ENCODE peak calls at places on chromosomes 11 and 22, in eight cellular contexts. D, W, H, V, E, C, S and J are unnamed samples.

GRCh38 chr11:60334005-60334620 is 7.1 kb downstream of the MS4A6E start:
- DNase-seq in H (peak), V (peak), E (no peak), D (peak), W (peak), C (no peak), S (peak), J (peak)

GRCh38 chr11:130042093-130042591 is 27.6 kb upstream of the APLP2 start:
- DNase-seq in S (no peak), C (no peak), V (no peak), E (no peak), D (no peak), H (no peak), W (no peak), J (no peak)

GRCh38 chr11:71447791-71448256 is 369 bp downstream of the DHCR7 start:
- DNase-seq in S (no peak), V (peak), D (peak), C (no peak), E (no peak), H (peak), W (no peak), J (no peak)

GRCh38 chr11:133238455-133238854 is 293.8 kb downstream of the OPCML start:
- DNase-seq in S (no peak), H (no peak), E (no peak), V (no peak), D (no peak), W (no peak), C (no peak), J (no peak)

GRCh38 chr11:12864316-12865156 is 144.6 kb upstream of the RASSF10 start:
- DNase-seq in V (no peak), C (no peak), H (peak), S (no peak), D (peak), E (no peak), W (no peak), J (no peak)

GRCh38 chr11:76799061-76799804 is 16.1 kb downstream of the TSKU start:
- DNase-seq in S (peak), H (peak), D (peak), C (peak), V (peak), W (peak), E (peak), J (peak)

GRCh38 chr11:13008625-13009475 is at the start of gene RASSF10:
- DNase-seq in E (no peak), W (peak), D (no peak), S (no peak), C (peak), V (no peak), H (peak), J (no peak)

GRCh38 chr11:128707671-128708070 is 13.8 kb downstream of the FLI1 start:
- DNase-seq in H (no peak), V (no peak), C (no peak), E (no peak), D (no peak), W (no peak), S (no peak), J (no peak)

GRCh38 chr22:26616650-26617049 is 1.2 kb downstream of the CRYBB1 start:
- DNase-seq in H (no peak), E (no peak), D (no peak), C (no peak), W (no peak), S (no peak), V (no peak), J (no peak)

GRCh38 chr11:116275634-116276033 is 497.2 kb downstream of the BUD13 start:
- DNase-seq in E (no peak), H (no peak), S (no peak), C (no peak), V (no peak), W (peak), D (no peak), J (no peak)

GRCh38 chr11:45881708-45882368 is 3.6 kb upstream of the MAPK8IP1 start:
- DNase-seq in S (no peak), D (no peak), H (no peak), V (no peak), E (no peak), C (no peak), W (no peak), J (no peak)

GRCh38 chr22:18110194-18110943 is at the start of gene TUBA8:
- DNase-seq in S (no peak), E (no peak), C (peak), V (peak), H (peak), D (peak), W (peak), J (peak)

GRCh38 chr22:28021116-28021997 is 102.3 kb upstream of the PITPNB start:
- DNase-seq in C (peak), E (no peak), S (no peak), V (peak), D (no peak), H (no peak), W (no peak), J (peak)

GRCh38 chr11:6362868-6363678 is 27.2 kb upstream of the SMPD1 start:
- DNase-seq in H (peak), V (peak), D (peak), S (peak), E (peak), C (peak), W (peak), J (peak)

GRCh38 chr11:61162092-61162935 is 1.1 kb upstream of the VPS37C start:
- DNase-seq in C (no peak), V (no peak), E (no peak), W (peak), H (peak), D (peak), S (peak), J (peak)

GRCh38 chr11:35649984-35650383 is 12.6 kb upstream of the TRIM44 start:
- DNase-seq in V (no peak), E (no peak), W (no peak), C (no peak), D (no peak), S (no peak), H (no peak), J (no peak)

GRCh38 chr11:47236482-47236881 is 12.1 kb downstream of the ACP2 start:
- DNase-seq in H (no peak), E (no peak), C (no peak), D (peak), W (no peak), V (no peak), S (no peak), J (no peak)

GRCh38 chr11:61138940-61139339 is 22.3 kb downstream of the VPS37C start:
- DNase-seq in D (no peak), H (no peak), W (no peak), E (no peak), V (no peak), S (no peak), C (no peak), J (no peak)

GRCh38 chr22:19885841-19886592 is 31.3 kb upstream of the GNB1L start:
- DNase-seq in E (no peak), C (peak), W (peak), S (no peak), D (no peak), V (no peak), H (no peak), J (no peak)

GRCh38 chr22:49163258-49163959 is 664.3 kb downstream of the BRD1 start:
- DNase-seq in S (no peak), E (no peak), C (no peak), H (no peak), V (no peak), D (no peak), W (no peak), J (no peak)

GRCh38 chr11:72191961-72192381 is at the start of gene FOLR1:
- DNase-seq in V (peak), S (no peak), C (no peak), E (no peak), H (peak), D (no peak), W (no peak), J (no peak)

GRCh38 chr11:13143486-13144297 is 133.9 kb upstream of the BMAL1 start:
- DNase-seq in E (no peak), S (no peak), D (no peak), C (no peak), W (no peak), H (no peak), V (no peak), J (no peak)

GRCh38 chr11:126969865-126970479 is 30.6 kb downstream of the KIRREL3 start:
- DNase-seq in W (no peak), C (no peak), D (peak), H (peak), E (no peak), S (no peak), V (no peak), J (no peak)

GRCh38 chr11:133819916-133820315 is 25.4 kb downstream of the SPATA19 start:
- DNase-seq in V (peak), E (no peak), D (no peak), C (peak), W (no peak), H (no peak), S (no peak), J (no peak)

GRCh38 chr22:20271114-20271994 is 3.2 kb upstream of the RTN4R start:
- DNase-seq in H (no peak), S (no peak), V (no peak), W (no peak), D (no peak), E (no peak), C (no peak), J (no peak)

GRCh38 chr11:44681698-44682097 is 45.1 kb upstream of the TSPAN18 start:
- DNase-seq in D (no peak), W (no peak), E (no peak), H (no peak), V (no peak), C (no peak), S (no peak), J (no peak)

GRCh38 chr11:115132829-115133228 is 371.4 kb downstream of the CADM1 start:
- DNase-seq in H (peak), S (no peak), D (peak), W (no peak), E (no peak), V (no peak), C (no peak), J (no peak)

GRCh38 chr22:32240461-32240860 is 14.7 kb downstream of the SLC5A4 start:
- DNase-seq in W (no peak), V (no peak), H (no peak), D (no peak), E (no peak), C (no peak), S (no peak), J (no peak)

GRCh38 chr22:19138217-19139000 is 6.0 kb downstream of the ESS2 start:
- DNase-seq in E (no peak), W (no peak), S (no peak), H (no peak), V (no peak), C (no peak), D (no peak), J (no peak)

GRCh38 chr22:23862103-23862502 is 4.4 kb downstream of the SLC2A11 start:
- DNase-seq in V (no peak), C (no peak), D (peak), S (no peak), E (no peak), W (no peak), H (peak), J (no peak)

GRCh38 chr11:43895601-43896000 is 15.0 kb downstream of the ALKBH3 start:
- DNase-seq in V (no peak), W (no peak), D (no peak), S (no peak), E (no peak), H (no peak), C (no peak), J (no peak)

GRCh38 chr22:36986242-36986821 is 32.9 kb downstream of the TST start:
- DNase-seq in C (no peak), S (no peak), W (no peak), V (peak), E (no peak), D (peak), H (peak), J (no peak)

GRCh38 chr11:11347583-11347982 is 5.5 kb downstream of the CSNK2A3 start:
- DNase-seq in S (no peak), W (peak), E (no peak), C (no peak), V (no peak), D (no peak), H (no peak), J (no peak)

GRCh38 chr22:25563757-25564319 is 637 bp upstream of the GRK3 start:
- DNase-seq in W (no peak), D (peak), S (no peak), V (peak), E (no peak), H (peak), C (no peak), J (no peak)

GRCh38 chr11:74634537-74634936 is 42.2 kb downstream of the POLD3 start:
- DNase-seq in D (no peak), V (no peak), E (no peak), C (no peak), S (no peak), H (peak), W (no peak), J (no peak)

GRCh38 chr22:20944042-20944441 is 23.0 kb upstream of the AIFM3 start:
- DNase-seq in E (no peak), S (no peak), H (no peak), V (no peak), D (no peak), W (no peak), C (no peak), J (no peak)

GRCh38 chr22:28771195-28771791 is 1.2 kb upstream of the CCDC117 start:
- DNase-seq in S (no peak), H (no peak), V (no peak), W (no peak), D (peak), E (no peak), C (no peak), J (no peak)

GRCh38 chr22:37240941-37241320 is 3.1 kb downstream of the RAC2 start:
- DNase-seq in S (no peak), H (no peak), E (no peak), W (no peak), C (no peak), D (no peak), V (no peak), J (no peak)

GRCh38 chr11:122747358-122747757 is 90.9 kb upstream of the CRTAM start:
- DNase-seq in D (no peak), W (no peak), C (no peak), E (no peak), V (no peak), H (no peak), S (no peak), J (no peak)

GRCh38 chr11:10742460-10743208 is 8.4 kb upstream of the CTR9 start:
- DNase-seq in D (no peak), S (peak), W (no peak), H (no peak), C (no peak), E (no peak), V (no peak), J (no peak)